ENCODE peak calls at places on chromosomes 12 and 14, in six cellular contexts. M, T, Y, J, R and A are unnamed samples.

GRCh38 chr14:73254247-73255004 is 17.1 kb downstream of the PAPLN start:
- DNase-seq in M (no peak), J (no peak), Y (no peak), R (no peak), T (no peak), A (no peak)

GRCh38 chr14:69581316-69581935 is 6.8 kb upstream of the CCDC177 start:
- DNase-seq in T (no peak), J (no peak), M (no peak), R (no peak), Y (no peak), A (no peak)

GRCh38 chr12:57846577-57847319 is at the start of gene CTDSP2:
- DNase-seq in T (peak; percentile 99), J (peak; percentile 100), M (peak; percentile 100), Y (peak; percentile 100), R (peak; percentile 100), A (peak; percentile 81)

GRCh38 chr12:5154091-5154490 is 110.4 kb downstream of the KCNA5 start:
- DNase-seq in T (no peak), J (no peak), Y (no peak), R (no peak), M (peak; percentile 31), A (no peak)

GRCh38 chr12:113048716-113049127 is 7.8 kb upstream of the DTX1 start:
- DNase-seq in J (peak; percentile 57), R (peak; percentile 69), Y (peak; percentile 80), M (peak; percentile 66), T (peak; percentile 60), A (no peak)

GRCh38 chr14:101196795-101197590 is 293.5 kb upstream of the RTL1 start:
- DNase-seq in M (no peak), J (peak; percentile 18), T (no peak), R (no peak), Y (no peak), A (no peak)

GRCh38 chr12:42162940-42163339 is 18.3 kb upstream of the GXYLT1 start:
- DNase-seq in R (no peak), M (no peak), J (no peak), T (peak; percentile 2), Y (no peak), A (no peak)

GRCh38 chr14:98954347-98955000 is 317.5 kb downstream of the BCL11B start:
- DNase-seq in T (no peak), Y (no peak), J (no peak), M (no peak), R (peak; percentile 11), A (no peak)

GRCh38 chr12:132139912-132140311 is 4.2 kb downstream of the DDX51 start:
- DNase-seq in R (no peak), Y (no peak), M (no peak), J (no peak), T (no peak), A (no peak)

DNA sequence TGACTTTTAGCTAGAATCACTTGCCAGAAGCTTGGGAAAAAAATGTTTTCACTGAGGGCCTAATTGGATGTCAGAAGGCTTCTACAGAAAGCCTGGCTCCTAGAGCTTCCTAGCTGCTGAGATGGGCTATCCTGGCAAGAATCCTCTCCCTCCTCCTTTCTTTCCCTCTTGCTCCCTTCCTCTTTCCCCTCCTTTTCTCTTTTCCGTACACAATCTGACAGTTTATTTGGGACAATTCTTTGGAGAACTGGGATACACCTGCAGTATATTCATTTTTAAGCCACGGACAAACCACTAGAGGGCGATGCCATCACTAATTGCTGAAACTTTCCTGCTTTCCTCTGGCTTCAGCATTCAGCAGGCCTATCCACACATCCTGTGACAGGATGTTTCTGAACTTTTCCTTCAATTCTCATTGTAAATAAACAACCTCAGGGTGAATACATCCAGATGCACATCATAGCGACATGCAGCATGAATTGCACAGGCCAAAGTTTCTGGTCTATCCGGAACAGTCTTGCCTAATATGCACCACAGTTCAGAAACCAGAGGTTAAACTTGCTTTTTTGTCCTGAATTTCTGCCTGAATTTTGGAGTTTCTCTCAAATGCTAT is 142.9 kb downstream of the PAWR start:
- DNase-seq in J (no peak), T (peak; percentile 77), Y (peak; percentile 71), M (peak; percentile 46), R (peak; percentile 47), A (no peak)
- TF ChIP-seq CTCF in J (peak; percentile 37), T (peak; percentile 82), Y (peak; percentile 71), M (peak; percentile 66), R (no peak), A (peak; percentile 29)

DNA sequence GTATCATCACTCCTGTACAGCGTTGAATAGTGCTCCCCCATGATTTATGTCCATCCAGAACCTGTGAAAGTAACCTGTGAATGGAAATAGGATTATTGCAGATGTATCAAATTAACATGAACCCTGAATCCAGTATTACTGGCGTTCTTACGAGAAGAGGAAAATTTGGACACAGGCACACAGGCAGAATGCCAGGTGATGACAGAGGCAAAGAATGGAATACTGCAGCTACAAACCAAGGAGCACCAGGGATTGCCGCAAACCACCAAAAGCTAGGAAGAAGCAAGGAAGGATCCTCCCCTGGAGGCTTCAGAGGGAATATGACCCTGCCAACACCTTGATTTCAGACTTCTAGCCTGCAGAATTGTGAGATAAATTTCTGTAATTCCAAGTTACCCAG is 113.5 kb upstream of the EGLN3 start:
- DNase-seq in T (no peak), Y (no peak), R (peak; percentile 70), M (no peak), J (peak; percentile 31), A (no peak)
- TF ChIP-seq CTCF in T (no peak), Y (no peak), R (no peak), M (no peak), J (no peak), A (no peak)

DNA sequence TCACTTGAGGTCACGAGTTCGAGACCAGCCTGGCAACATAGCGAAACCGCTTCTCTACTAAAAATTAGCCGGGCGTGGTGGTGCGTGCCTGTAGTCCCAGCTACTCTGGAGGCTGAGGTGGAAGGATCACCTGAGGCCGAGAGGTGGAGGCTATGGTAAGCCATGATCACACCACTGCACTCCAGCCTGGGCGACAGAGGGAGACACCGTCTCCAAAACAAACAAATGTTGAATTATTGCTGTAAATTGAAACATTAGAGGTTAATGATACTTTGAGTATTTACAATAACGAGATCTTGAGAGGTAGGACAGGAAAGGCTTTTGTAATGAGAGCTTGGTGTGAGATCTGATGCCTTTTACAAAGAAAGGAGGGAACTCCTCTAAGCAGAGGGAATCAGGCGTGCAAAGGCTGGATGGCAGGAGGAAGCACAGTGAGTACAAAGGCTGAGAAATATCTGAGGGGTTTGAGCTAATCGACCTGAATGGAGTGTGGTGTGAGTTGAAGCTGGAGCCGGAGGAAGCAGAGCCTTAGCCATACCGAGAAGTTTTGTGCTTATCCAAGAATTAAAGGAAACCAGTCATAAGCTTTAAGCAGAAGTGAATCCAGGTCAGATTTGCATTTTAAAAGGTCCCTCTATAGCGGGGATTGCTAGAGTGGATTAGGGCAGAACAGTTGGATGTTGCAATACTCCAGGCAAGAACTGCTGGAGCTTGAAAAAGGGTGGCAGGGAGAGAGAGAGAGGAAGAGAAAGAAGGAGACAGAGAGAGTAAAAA is 1.1 kb downstream of the RHNO1 start:
- DNase-seq in M (no peak), Y (no peak), J (no peak), T (no peak), R (no peak), A (no peak)
- TF ChIP-seq CTCF in M (no peak), Y (no peak), J (no peak), T (no peak), R (no peak), A (no peak)

DNA sequence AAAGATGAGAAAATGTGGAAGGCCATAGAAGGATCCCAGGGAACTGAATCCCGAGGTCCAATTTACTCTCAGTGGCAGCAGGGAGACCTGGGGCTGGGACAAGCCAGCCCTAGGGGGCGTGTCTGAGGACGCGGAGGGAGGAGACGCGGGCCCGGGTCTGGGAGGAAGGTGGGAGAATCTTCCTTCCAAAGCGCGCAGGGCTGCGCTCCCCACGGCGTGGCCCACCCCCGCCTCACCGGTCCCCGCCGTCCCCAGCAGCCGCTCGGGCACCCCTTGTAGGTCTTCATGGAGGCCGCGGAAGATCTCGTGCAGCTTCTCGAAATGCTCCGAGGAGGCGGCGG is 323 bp downstream of the VTI1B start:
- DNase-seq in T (peak; percentile 28), J (peak; percentile 73), Y (peak; percentile 83), M (peak; percentile 86), R (peak; percentile 63), A (peak; percentile 47)
- TF ChIP-seq CTCF in T (peak; percentile 31), J (no peak), Y (no peak), M (no peak), R (no peak), A (no peak)

DNA sequence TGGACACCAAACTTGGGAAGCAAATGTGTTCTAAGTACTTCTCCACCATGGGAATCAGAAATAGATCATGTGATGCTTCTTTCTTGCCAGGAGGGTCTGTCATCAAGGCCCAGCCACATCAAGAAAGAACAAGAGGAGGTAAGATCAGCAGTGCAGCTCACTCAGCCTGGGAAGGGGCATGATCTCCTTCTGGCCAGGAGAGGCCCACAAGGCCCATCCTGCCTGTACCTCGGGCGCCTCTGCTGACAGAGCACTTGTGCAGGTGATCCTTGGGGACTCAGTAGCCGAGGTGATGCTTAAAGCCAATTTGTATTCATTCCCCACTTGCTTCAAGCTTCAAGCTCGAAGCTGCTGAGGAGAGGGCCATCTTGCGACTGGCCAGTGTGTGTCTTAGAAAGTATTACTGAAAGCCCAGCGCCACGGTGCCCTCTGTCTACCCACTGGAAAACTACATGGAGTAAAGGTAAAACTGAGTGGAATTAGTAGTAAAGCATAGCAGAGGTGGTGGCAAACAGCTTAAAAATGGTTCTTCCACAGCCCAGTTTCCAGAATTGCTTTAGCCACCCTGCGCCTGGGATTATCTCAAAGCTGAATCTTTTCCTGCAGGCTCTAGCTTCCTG is 26.2 kb downstream of the RTRAF start:
- DNase-seq in R (no peak), Y (no peak), J (peak; percentile 68), T (peak; percentile 41), M (peak; percentile 17), A (no peak)
- TF ChIP-seq CTCF in R (no peak), Y (peak; percentile 20), J (peak; percentile 33), T (peak; percentile 77), M (no peak), A (no peak)